ENCODE peak calls at places on chromosomes 4 and X, in six cellular contexts. G is transverse colon, D is thyroid gland, S is ovary, V is NB4, M is mammary epithelial cell. A is an unnamed sample.

GRCh38 chr4:96566755-96567154 is 726.9 kb downstream of the PDHA2 start:
- DNase-seq in G (no peak), D (no peak), S (no peak), V (no peak), M (no peak), A (no peak)

GRCh38 chrX:69605521-69605920 is 10.4 kb upstream of the EDA start:
- DNase-seq in G (no peak), D (no peak), S (no peak), V (no peak), M (no peak), A (no peak)

GRCh38 chrX:17635231-17635630 is 102.1 kb upstream of the SCML1 start:
- DNase-seq in G (peak; percentile 27), D (no peak), S (no peak), V (no peak), M (no peak), A (peak; percentile 91)

GRCh38 chrX:150610038-150610437 is 41.6 kb downstream of the MTM1 start:
- DNase-seq in G (no peak), D (no peak), S (no peak), V (no peak), M (no peak), A (no peak)

GRCh38 chr4:88985088-88985779 is 71.8 kb downstream of the FAM13A start:
- DNase-seq in G (no peak), D (no peak), S (no peak), V (no peak), M (peak; percentile 43), A (no peak)

GRCh38 chrX:39836802-39837420 is 260.8 kb downstream of the BCOR start:
- DNase-seq in G (no peak), D (no peak), S (no peak), V (no peak), M (no peak), A (peak; percentile 87)

GRCh38 chr4:151659631-151660030 is 101.2 kb downstream of the GATB start:
- DNase-seq in G (no peak), D (no peak), S (no peak), V (no peak), M (no peak), A (no peak)

GRCh38 chr4:61507091-61507490 is 307.0 kb downstream of the ADGRL3 start:
- DNase-seq in G (no peak), D (no peak), S (no peak), V (no peak), M (no peak), A (no peak)

GRCh38 chrX:107171369-107172102 is 34.7 kb downstream of the NUP62CL start:
- DNase-seq in G (no peak), D (no peak), S (no peak), V (no peak), M (peak; percentile 21), A (no peak)

GRCh38 chr4:168743576-168743975 is 246.7 kb downstream of the PALLD start:
- DNase-seq in G (no peak), D (peak; percentile 60), S (no peak), V (no peak), M (no peak), A (no peak)

GRCh38 chr4:154314248-154314647 is 177.4 kb downstream of the DCHS2 start:
- DNase-seq in G (no peak), D (no peak), S (no peak), V (no peak), M (no peak), A (no peak)

GRCh38 chr4:108336076-108336475 is 167.3 kb upstream of the LEF1 start:
- DNase-seq in G (no peak), D (no peak), S (no peak), V (no peak), M (peak; percentile 87), A (no peak)

GRCh38 chr4:152065545-152065944 is 304.7 kb upstream of the GATB start:
- DNase-seq in G (no peak), D (no peak), S (no peak), V (no peak), M (no peak), A (no peak)

GRCh38 chrX:8783100-8784098 is 17.8 kb downstream of the FAM9A start:
- DNase-seq in G (no peak), D (peak; percentile 38), S (no peak), V (peak; percentile 38), M (no peak), A (no peak)

GRCh38 chr4:127975121-127975770 is 10.0 kb downstream of the ABHD18 start:
- DNase-seq in G (no peak), D (no peak), S (no peak), V (no peak), M (peak; percentile 27), A (no peak)

GRCh38 chr4:69910016-69910782 is 20.7 kb upstream of the CSN1S1 start:
- DNase-seq in G (no peak), D (no peak), S (no peak), V (peak; percentile 32), M (no peak), A (no peak)

GRCh38 chrX:133495464-133496391 is 80.4 kb upstream of the GPC4 start:
- DNase-seq in G (peak; percentile 63), D (peak; percentile 65), S (peak; percentile 59), V (no peak), M (no peak), A (no peak)

GRCh38 chrX:2484232-2484631 is 16.5 kb downstream of the DHRSX start:
- DNase-seq in G (no peak), D (no peak), S (no peak), V (no peak), M (no peak), A (peak; percentile 0)
- H3K4me3 ChIP-seq in G (no peak overlapping the region), D (no peak overlapping the region), S (peak overlapping the region; percentile 20), V (no peak overlapping the region), M (no peak overlapping the region), A (no peak overlapping the region)

DNA sequence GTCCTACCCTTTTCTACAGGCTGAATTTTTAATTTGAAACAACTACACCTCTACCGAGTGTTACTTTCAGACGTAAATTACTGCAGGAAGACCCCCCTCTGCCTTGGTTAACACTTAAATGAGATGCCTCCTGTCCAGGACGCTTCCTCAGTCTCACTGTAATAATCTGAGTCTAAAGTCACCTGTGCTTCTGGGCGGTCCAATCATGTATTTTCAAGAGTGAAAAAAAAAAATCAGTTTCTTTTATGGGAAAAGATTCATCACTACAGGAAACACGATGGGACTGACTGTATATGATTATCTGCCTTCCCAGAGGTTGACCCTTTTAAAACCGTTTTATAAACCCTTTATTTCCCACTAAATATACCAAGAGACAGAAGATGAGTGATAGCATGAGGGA is 776 bp downstream of the RBM47 start:
- DNase-seq in G (no peak), D (no peak), S (no peak), V (no peak), M (no peak), A (no peak)
- H3K4me3 ChIP-seq in G (peak overlapping the region; percentile 55), D (peak overlapping the region; percentile 63), S (peak overlapping the region; percentile 42), V (no peak overlapping the region), M (peak overlapping the region; percentile 68), A (no peak overlapping the region)

GRCh38 chr4:113979157-113979972 is at the start of gene ARSJ:
- DNase-seq in G (peak; percentile 54), D (peak; percentile 34), S (peak; percentile 74), V (no peak), M (peak; percentile 82), A (peak; percentile 52)
- H3K4me3 ChIP-seq in G (peak within 1 kb of the TSS; percentile 49), D (peak within 1 kb of the TSS; percentile 39), S (peak within 1 kb of the TSS; percentile 50), V (no peak within 1 kb of the TSS), M (peak within 1 kb of the TSS; percentile 58), A (peak within 1 kb of the TSS; percentile 49)

DNA sequence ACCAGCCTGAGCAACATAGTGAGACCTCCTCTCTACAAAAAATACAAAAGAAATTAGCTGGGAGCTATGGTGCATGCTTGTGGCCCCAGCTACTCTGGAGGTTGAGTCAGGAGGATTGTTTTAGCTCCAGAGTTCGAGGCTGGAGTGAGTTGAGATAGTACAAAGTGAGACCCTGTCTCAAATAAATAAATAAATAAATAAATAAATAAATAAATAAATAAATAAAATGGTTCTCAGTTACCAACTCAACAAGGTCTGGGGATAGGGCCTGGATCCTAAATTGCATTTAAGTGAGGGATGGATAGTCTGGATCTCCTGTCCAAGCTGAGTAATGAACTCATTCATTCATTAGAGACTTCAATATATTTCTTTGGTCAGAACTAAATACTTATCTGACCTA is 115.7 kb upstream of the IL1RAPL2 start:
- DNase-seq in G (no peak), D (no peak), S (no peak), V (no peak), M (no peak), A (no peak)
- H3K4me3 ChIP-seq in G (no peak overlapping the region), D (no peak overlapping the region), S (no peak overlapping the region), V (no peak overlapping the region), M (no peak overlapping the region), A (no peak overlapping the region)

GRCh38 chr4:3485011-3485881 is 22.1 kb downstream of the DOK7 start:
- DNase-seq in G (peak; percentile 35), D (no peak), S (no peak), V (peak; percentile 89), M (peak; percentile 23), A (no peak)
- H3K4me3 ChIP-seq in G (peak overlapping the region; percentile 18), D (no peak overlapping the region), S (no peak overlapping the region), V (no peak overlapping the region), M (peak overlapping the region; percentile 64), A (no peak overlapping the region)

GRCh38 chr4:931194-931959 is 739 bp downstream of the GAK start:
- DNase-seq in G (peak; percentile 36), D (peak; percentile 25), S (no peak), V (peak; percentile 39), M (peak; percentile 38), A (no peak)

GRCh38 chr4:930827-931193 is 1.3 kb downstream of the GAK start:
- DNase-seq in G (peak; percentile 26), D (no peak), S (peak; percentile 8), V (peak; percentile 30), M (no peak), A (no peak)

GRCh38 chr4:931960-932712 is at the start of the genes GAK and TMEM175:
- DNase-seq in G (peak; percentile 98), D (peak; percentile 96), S (peak; percentile 95), V (peak; percentile 99), M (peak; percentile 96), A (peak; percentile 96)

GRCh38 chr4:929096-929765 is 2.9 kb downstream of the GAK start:
- DNase-seq in G (no peak), D (no peak), S (peak; percentile 10), V (no peak), M (no peak), A (no peak)

DNA sequence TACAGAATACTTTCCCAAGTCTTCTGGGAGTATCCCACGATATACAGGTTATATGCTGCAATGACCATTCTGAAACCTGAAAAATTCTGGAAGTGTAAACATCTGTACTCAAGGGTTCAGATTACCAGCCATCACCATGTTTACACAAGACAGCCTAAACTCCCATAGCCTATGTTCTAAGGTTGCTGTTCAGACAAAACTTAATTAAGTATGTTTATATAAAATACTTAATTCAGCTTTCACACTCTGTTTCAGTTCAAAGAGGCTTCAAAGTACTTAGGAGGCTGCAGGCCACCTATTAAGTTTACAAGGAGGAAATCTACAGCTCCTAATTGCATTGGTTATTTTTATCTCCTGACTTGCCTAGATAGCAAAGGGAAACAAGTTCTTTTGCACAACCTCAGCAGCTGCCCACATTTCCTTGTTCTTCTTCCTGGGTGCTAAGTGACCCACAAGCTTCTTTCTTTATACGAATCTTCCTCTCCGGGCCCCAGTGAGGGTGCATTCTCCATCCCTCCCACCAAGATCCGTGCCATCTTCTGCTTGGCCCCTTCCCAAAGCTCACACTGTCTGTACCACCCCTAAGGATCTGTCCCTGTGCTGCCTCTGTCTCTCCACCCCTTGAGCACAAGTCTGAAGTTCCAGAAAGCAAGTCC is 2.0 kb downstream of the GAK start:
- DNase-seq in G (no peak), D (no peak), S (peak; percentile 12), V (peak; percentile 78), M (no peak), A (no peak)
- H3K4me3 ChIP-seq in G (no peak overlapping the region), D (no peak overlapping the region), S (no peak overlapping the region), V (peak overlapping the region; percentile 92), M (peak overlapping the region; percentile 1), A (no peak overlapping the region)

A was measured in WERI-Rb-1.